ENCODE peak calls at places on chromosome 9, in four cellular contexts. One of them, this sample, is unnamed.

GRCh38 chr9:84381508-84381907 is 41.0 kb upstream of the SLC28A3 start:
- DNase-seq in fibroblast of lung: no peak
- DNase-seq in A549: no peak
- DNase-seq in SK-N-SH: no peak
- DNase-seq in this sample: no peak

GRCh38 chr9:124356745-124357390 is 58.4 kb downstream of the PSMB7 start:
- DNase-seq in fibroblast of lung: no peak
- DNase-seq in A549: no peak
- DNase-seq in SK-N-SH: no peak
- DNase-seq in this sample: no peak

GRCh38 chr9:126149661-126150060 is 177.0 kb upstream of the MVB12B start:
- DNase-seq in fibroblast of lung: no peak
- DNase-seq in A549: no peak
- DNase-seq in SK-N-SH: peak; percentile 20
- DNase-seq in this sample: no peak

GRCh38 chr9:123848447-123849085 is 81.4 kb downstream of the DENND1A start:
- DNase-seq in fibroblast of lung: no peak
- DNase-seq in A549: no peak
- DNase-seq in SK-N-SH: no peak
- DNase-seq in this sample: no peak

GRCh38 chr9:112665347-112665746 is 52.6 kb downstream of the INIP start:
- DNase-seq in fibroblast of lung: peak; percentile 24
- DNase-seq in A549: no peak
- DNase-seq in SK-N-SH: no peak
- DNase-seq in this sample: no peak

GRCh38 chr9:120478208-120478607 is 101.8 kb downstream of the CDK5RAP2 start:
- DNase-seq in fibroblast of lung: peak; percentile 13
- DNase-seq in A549: no peak
- DNase-seq in SK-N-SH: no peak
- DNase-seq in this sample: no peak

GRCh38 chr9:4276856-4277255 is 23.0 kb downstream of the GLIS3 start:
- DNase-seq in fibroblast of lung: no peak
- DNase-seq in A549: no peak
- DNase-seq in SK-N-SH: no peak
- DNase-seq in this sample: no peak

GRCh38 chr9:93193373-93193725 is 9.4 kb downstream of the WNK2 start:
- DNase-seq in fibroblast of lung: no peak
- DNase-seq in A549: no peak
- DNase-seq in SK-N-SH: no peak
- DNase-seq in this sample: no peak

GRCh38 chr9:13274901-13275641 is 4.4 kb downstream of the MPDZ start:
- DNase-seq in fibroblast of lung: peak; percentile 83
- DNase-seq in A549: no peak
- DNase-seq in SK-N-SH: peak; percentile 29
- DNase-seq in this sample: peak; percentile 61

GRCh38 chr9:84331119-84331791 is 9.3 kb downstream of the SLC28A3 start:
- DNase-seq in fibroblast of lung: no peak
- DNase-seq in A549: no peak
- DNase-seq in SK-N-SH: no peak
- DNase-seq in this sample: no peak

GRCh38 chr9:35729700-35730485 is 2.1 kb downstream of the TLN1 start:
- DNase-seq in fibroblast of lung: peak; percentile 87
- DNase-seq in A549: peak; percentile 94
- DNase-seq in SK-N-SH: peak; percentile 76
- DNase-seq in this sample: peak; percentile 52

GRCh38 chr9:36045610-36046009 is 8.9 kb downstream of the RECK start:
- DNase-seq in fibroblast of lung: no peak
- DNase-seq in A549: no peak
- DNase-seq in SK-N-SH: no peak
- DNase-seq in this sample: no peak

GRCh38 chr9:134211811-134212460 is 47.6 kb upstream of the RNU6ATAC start:
- DNase-seq in fibroblast of lung: no peak
- DNase-seq in A549: no peak
- DNase-seq in SK-N-SH: peak; percentile 12
- DNase-seq in this sample: no peak

GRCh38 chr9:92489209-92489608 is 6.9 kb upstream of the ASPN start:
- DNase-seq in fibroblast of lung: peak; percentile 80
- DNase-seq in A549: no peak
- DNase-seq in SK-N-SH: no peak
- DNase-seq in this sample: no peak

GRCh38 chr9:101566904-101567724 is 27.7 kb downstream of the PPP3R2 start:
- DNase-seq in fibroblast of lung: peak; percentile 26
- DNase-seq in A549: peak; percentile 36
- DNase-seq in SK-N-SH: no peak
- DNase-seq in this sample: peak; percentile 24

GRCh38 chr9:76023715-76024195 is 133.3 kb downstream of the PCSK5 start:
- DNase-seq in fibroblast of lung: peak; percentile 89
- DNase-seq in A549: no peak
- DNase-seq in SK-N-SH: no peak
- DNase-seq in this sample: no peak

GRCh38 chr9:127351182-127352166 is 45.5 kb upstream of the SLC2A8 start:
- DNase-seq in fibroblast of lung: no peak
- DNase-seq in A549: no peak
- DNase-seq in SK-N-SH: no peak
- DNase-seq in this sample: no peak

GRCh38 chr9:135525241-135526088 is 4.2 kb downstream of the LCN1 start:
- DNase-seq in fibroblast of lung: no peak
- DNase-seq in A549: no peak
- DNase-seq in SK-N-SH: no peak
- DNase-seq in this sample: no peak

GRCh38 chr9:5835808-5836207 is 2.9 kb upstream of the ERMP1 start:
- DNase-seq in fibroblast of lung: no peak
- DNase-seq in A549: no peak
- DNase-seq in SK-N-SH: no peak
- DNase-seq in this sample: no peak

GRCh38 chr9:128249914-128250838 is 25.6 kb downstream of the GOLGA2 start:
- DNase-seq in fibroblast of lung: peak; percentile 57
- DNase-seq in A549: peak; percentile 60
- DNase-seq in SK-N-SH: peak; percentile 92
- DNase-seq in this sample: peak; percentile 82

GRCh38 chr9:129703667-129704355 is 38.4 kb downstream of the PRRX2 start:
- DNase-seq in fibroblast of lung: peak; percentile 53
- DNase-seq in A549: no peak
- DNase-seq in SK-N-SH: no peak
- DNase-seq in this sample: no peak

GRCh38 chr9:28782630-28783029 is 1209.3 kb upstream of the C9orf72 start:
- DNase-seq in fibroblast of lung: no peak
- DNase-seq in A549: no peak
- DNase-seq in SK-N-SH: no peak
- DNase-seq in this sample: no peak

GRCh38 chr9:17906204-17906840 is 327.5 kb downstream of the SH3GL2 start:
- DNase-seq in fibroblast of lung: no peak
- DNase-seq in A549: no peak
- DNase-seq in SK-N-SH: peak; percentile 17
- DNase-seq in this sample: no peak

GRCh38 chr9:113934167-113934566 is 58.1 kb downstream of the ZNF618 start:
- DNase-seq in fibroblast of lung: no peak
- DNase-seq in A549: no peak
- DNase-seq in SK-N-SH: no peak
- DNase-seq in this sample: no peak
- TF ChIP-seq CTCF in fibroblast of lung: no peak
- TF ChIP-seq CTCF in A549: no peak
- TF ChIP-seq CTCF in SK-N-SH: no peak
- TF ChIP-seq CTCF in this sample: no peak

GRCh38 chr9:87725356-87725899 is 491 bp upstream of the CTSL start:
- DNase-seq in fibroblast of lung: peak; percentile 39
- DNase-seq in A549: peak; percentile 42
- DNase-seq in SK-N-SH: no peak
- DNase-seq in this sample: no peak
- H3K4me2 ChIP-seq in fibroblast of lung: peak overlapping the region; percentile 89
- H3K4me2 ChIP-seq in A549: peak overlapping the region; percentile 85
- H3K4me2 ChIP-seq in SK-N-SH: peak overlapping the region; percentile 95
- H3K4me2 ChIP-seq in this sample: peak overlapping the region; percentile 47

GRCh38 chr9:88772602-88773001 is 218.7 kb upstream of the S1PR3 start:
- DNase-seq in fibroblast of lung: peak; percentile 53
- DNase-seq in A549: no peak
- DNase-seq in SK-N-SH: no peak
- DNase-seq in this sample: no peak

GRCh38 chr9:88775037-88775471 is 216.2 kb upstream of the S1PR3 start:
- DNase-seq in fibroblast of lung: peak; percentile 99
- DNase-seq in A549: no peak
- DNase-seq in SK-N-SH: no peak
- DNase-seq in this sample: peak; percentile 80

GRCh38 chr9:88775559-88775958 is 215.7 kb upstream of the S1PR3 start:
- DNase-seq in fibroblast of lung: peak; percentile 47
- DNase-seq in A549: peak; percentile 19
- DNase-seq in SK-N-SH: no peak
- DNase-seq in this sample: peak; percentile 64

GRCh38 chr9:88773119-88773518 is 218.1 kb upstream of the S1PR3 start:
- DNase-seq in fibroblast of lung: no peak
- DNase-seq in A549: no peak
- DNase-seq in SK-N-SH: no peak
- DNase-seq in this sample: no peak

DNA sequence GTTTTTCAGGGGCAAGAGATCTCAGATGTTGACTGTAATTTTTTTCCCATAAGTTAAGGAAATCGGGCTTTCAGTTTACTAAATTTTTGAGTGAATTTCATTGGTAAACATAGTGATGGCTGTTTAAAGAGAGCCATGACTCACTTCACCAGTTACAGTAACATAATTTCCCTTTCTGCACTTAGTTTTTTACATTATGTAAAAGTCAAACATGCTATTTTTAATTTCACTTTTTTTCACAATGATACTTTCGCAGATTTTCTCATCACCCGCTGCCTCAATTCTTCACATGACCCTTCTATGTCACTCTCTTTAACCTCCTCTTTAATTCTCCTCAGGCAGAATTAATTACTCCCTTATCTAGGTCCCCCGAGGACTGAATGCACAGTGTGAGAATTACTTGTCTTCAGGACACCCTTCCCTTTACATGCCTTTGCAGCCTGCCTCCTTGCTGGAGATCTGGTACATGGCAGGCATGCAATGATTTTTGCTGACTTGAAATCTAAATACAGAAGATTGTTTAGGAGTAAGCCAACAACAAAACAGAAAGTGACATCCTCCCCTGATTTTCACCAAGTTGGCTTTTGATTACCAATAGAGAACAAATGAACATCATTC is 217.5 kb upstream of the S1PR3 start:
- DNase-seq in fibroblast of lung: peak; percentile 58
- DNase-seq in A549: no peak
- DNase-seq in SK-N-SH: no peak
- DNase-seq in this sample: peak; percentile 52
- TF ChIP-seq CTCF in fibroblast of lung: no peak
- TF ChIP-seq CTCF in A549: no peak
- TF ChIP-seq CTCF in SK-N-SH: peak; percentile 13
- TF ChIP-seq CTCF in this sample: no peak

GRCh38 chr9:1366300-1366699 is 316.1 kb downstream of the DMRT2 start:
- DNase-seq in fibroblast of lung: no peak
- DNase-seq in A549: no peak
- DNase-seq in SK-N-SH: no peak
- DNase-seq in this sample: no peak
- H3K4me2 ChIP-seq in fibroblast of lung: no peak overlapping the region
- H3K4me2 ChIP-seq in A549: no peak overlapping the region
- H3K4me2 ChIP-seq in SK-N-SH: no peak overlapping the region
- H3K4me2 ChIP-seq in this sample: no peak overlapping the region

This sample was measured in endothelial cell of umbilical vein.